ENCODE peak calls at places on chromosomes 2 and 18, in nine cellular contexts. J is AG10803, L is lower leg skin, U is foreskin fibroblast, O is A549, K is A673, A is heart left ventricle, H is epithelial cell of esophagus, Y is right atrium auricular region. V is an unnamed sample.
A peak's percentile ranks its signal among the peaks of the same experiment; 100 is the strongest.

GRCh38 chr18:46469186-46469915 is 187.7 kb downstream of the LOXHD1 start:
- DNase-seq in U (peak; percentile 14), A (no peak), J (no peak), H (peak; percentile 80), L (no peak), O (no peak), K (peak; percentile 56), Y (no peak), V (no peak)

GRCh38 chr2:178125862-178126261 is 13.6 kb downstream of the RBM45 start:
- DNase-seq in J (no peak), L (no peak), O (no peak), K (no peak), U (no peak), H (no peak), A (no peak), Y (no peak), V (no peak)

GRCh38 chr2:39568561-39569006 is 97.1 kb upstream of the TMEM178A start:
- DNase-seq in Y (no peak), O (no peak), H (peak; percentile 61), J (peak; percentile 82), A (no peak), L (no peak), K (peak; percentile 90), U (peak; percentile 81), V (peak; percentile 71)

GRCh38 chr2:109195193-109196045 is 66.4 kb downstream of the SH3RF3 start:
- DNase-seq in K (no peak), J (no peak), A (peak; percentile 74), L (no peak), Y (peak; percentile 9), U (no peak), H (no peak), O (no peak), V (no peak)

GRCh38 chr2:145228506-145228905 is 708.6 kb upstream of the ZEB2 start:
- DNase-seq in U (peak; percentile 76), L (peak; percentile 49), K (peak; percentile 12), O (no peak), A (no peak), H (peak; percentile 47), J (peak; percentile 17), Y (no peak), V (peak; percentile 89)

GRCh38 chr18:58953627-58954026 is 89.0 kb downstream of the ZNF532 start:
- DNase-seq in U (no peak), A (peak; percentile 83), H (no peak), J (no peak), Y (no peak), K (no peak), O (peak; percentile 10), L (no peak), V (no peak)

GRCh38 chr2:10762651-10763460 is 41.4 kb downstream of the ATP6V1C2 start:
- DNase-seq in H (no peak), L (no peak), A (peak; percentile 45), O (no peak), J (no peak), U (no peak), K (peak; percentile 48), Y (no peak), V (peak; percentile 50)

GRCh38 chr18:22551536-22552151 is 133.9 kb upstream of the CTAGE1 start:
- DNase-seq in A (no peak), Y (no peak), O (peak; percentile 20), L (no peak), J (peak; percentile 91), K (no peak), H (peak; percentile 97), U (peak; percentile 64), V (peak; percentile 88)

GRCh38 chr18:22705328-22705727 is 227.8 kb upstream of the RBBP8 start:
- DNase-seq in L (no peak), K (peak; percentile 41), U (peak; percentile 61), Y (no peak), J (peak; percentile 75), A (no peak), O (peak; percentile 25), H (peak; percentile 90), V (peak; percentile 89)

GRCh38 chr2:112465373-112465772 is 16.6 kb upstream of the TTL start:
- DNase-seq in U (peak; percentile 32), K (peak; percentile 14), H (peak; percentile 17), L (no peak), J (peak; percentile 32), Y (no peak), A (no peak), O (peak; percentile 18), V (peak; percentile 41)

GRCh38 chr2:240240017-240240416 is 99.6 kb upstream of the OTOS start:
- DNase-seq in O (no peak), L (peak; percentile 1), H (no peak), A (no peak), Y (peak; percentile 30), U (no peak), K (no peak), J (no peak), V (no peak)

GRCh38 chr2:140761807-140762206 is 1369.0 kb downstream of the LRP1B start:
- DNase-seq in K (no peak), H (no peak), U (no peak), A (no peak), J (no peak), Y (no peak), L (no peak), O (no peak), V (no peak)

GRCh38 chr2:145066795-145067194 is 546.9 kb upstream of the ZEB2 start:
- DNase-seq in J (peak; percentile 41), H (no peak), A (peak; percentile 34), U (no peak), O (no peak), L (peak; percentile 55), K (no peak), Y (no peak), V (peak; percentile 53)

GRCh38 chr2:46294185-46294836 is 2.9 kb upstream of the EPAS1 start:
- DNase-seq in J (peak; percentile 24), K (no peak), L (no peak), Y (peak; percentile 54), U (peak; percentile 52), O (peak; percentile 69), H (peak; percentile 32), A (no peak), V (peak; percentile 49)

GRCh38 chr2:85078536-85078935 is 54.7 kb upstream of the TCF7L1 start:
- DNase-seq in U (no peak), J (no peak), L (no peak), O (no peak), Y (no peak), H (no peak), K (no peak), A (no peak), V (no peak)

GRCh38 chr2:50529600-50530218 is 502.2 kb downstream of the NRXN1 start:
- DNase-seq in O (peak; percentile 8), Y (no peak), J (peak; percentile 42), A (no peak), K (peak; percentile 48), U (peak; percentile 66), L (no peak), H (peak; percentile 59), V (peak; percentile 52)

GRCh38 chr2:179990676-179991317 is 16.3 kb downstream of the CWC22 start:
- DNase-seq in A (no peak), H (no peak), Y (no peak), L (no peak), O (no peak), K (no peak), U (no peak), J (no peak), V (no peak)

GRCh38 chr2:226794751-226795171 is 4.9 kb downstream of the IRS1 start:
- DNase-seq in J (peak; percentile 75), L (peak; percentile 21), O (no peak), K (peak; percentile 74), Y (no peak), U (peak; percentile 80), H (peak; percentile 51), A (peak; percentile 51), V (peak; percentile 89)

GRCh38 chr2:98419977-98420725 is 24.5 kb upstream of the INPP4A start:
- DNase-seq in J (no peak), O (no peak), U (peak; percentile 6), H (no peak), L (no peak), A (no peak), K (no peak), Y (no peak), V (peak; percentile 25)

GRCh38 chr18:48875942-48876511 is 74.7 kb downstream of the SMAD7 start:
- DNase-seq in H (no peak), J (no peak), L (no peak), O (no peak), A (no peak), K (no peak), U (peak; percentile 22), Y (no peak), V (no peak)

DNA sequence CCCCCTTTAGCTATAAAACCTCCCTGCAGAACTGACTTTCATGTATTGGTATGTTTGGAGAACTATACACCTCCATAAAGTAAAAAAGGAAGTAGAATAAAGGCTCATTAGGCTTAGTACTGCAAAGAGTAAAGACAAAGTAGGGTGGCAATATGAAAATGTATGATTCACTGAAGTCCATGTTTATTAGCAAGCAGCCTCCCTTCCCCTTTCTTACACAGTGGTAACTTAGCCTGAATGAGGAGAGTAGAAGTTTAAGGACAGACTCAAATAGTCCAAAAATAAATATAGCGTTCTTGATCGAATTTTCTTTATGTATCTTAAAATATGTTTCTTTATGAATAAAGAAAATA is 1.5 kb downstream of the ZNF804A start:
- DNase-seq in K (no peak), O (no peak), U (peak; percentile 38), H (no peak), A (no peak), L (no peak), J (no peak), Y (no peak), V (peak; percentile 12)
- H3K4me3 ChIP-seq in K (peak overlapping the region; percentile 74), O (no peak overlapping the region), U (no peak overlapping the region), H (no peak overlapping the region), A (no peak overlapping the region), L (no peak overlapping the region), J (no peak overlapping the region), Y (no peak overlapping the region), V (no peak overlapping the region)

DNA sequence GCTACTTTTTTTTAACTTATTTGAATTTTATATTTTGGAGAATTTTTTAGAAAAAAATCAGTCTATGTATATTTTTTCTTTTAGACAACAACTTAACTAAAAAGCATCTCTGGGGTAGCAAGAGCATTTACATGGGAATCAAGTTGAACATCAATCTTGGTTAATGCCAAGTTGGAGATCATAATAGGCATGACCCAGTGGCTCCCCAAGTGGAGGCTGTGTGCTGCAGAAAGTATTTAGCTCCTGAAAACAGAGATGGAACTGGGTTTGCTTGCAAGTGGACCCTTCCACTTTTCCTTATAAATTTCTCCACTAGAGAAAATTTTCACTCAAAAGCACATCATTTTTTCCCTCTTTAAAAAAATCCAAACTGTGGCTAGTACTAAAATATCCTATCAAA is 23.9 kb upstream of the CAVIN2 start:
- DNase-seq in H (no peak), U (peak; percentile 22), L (no peak), A (no peak), J (no peak), Y (no peak), O (no peak), K (no peak), V (no peak)
- TF ChIP-seq CTCF in H (peak; percentile 45), U (peak; percentile 10), L (no peak), A (no peak), J (peak; percentile 2), Y (no peak), O (no peak), K (peak; percentile 42), V (peak; percentile 41)

GRCh38 chr2:24082787-24083566 is 1.7 kb downstream of the TP53I3 start:
- DNase-seq in K (no peak), Y (no peak), U (no peak), A (no peak), L (no peak), O (no peak), J (no peak), H (no peak), V (no peak)
- H3K4me3 ChIP-seq in K (no peak overlapping the region), Y (peak overlapping the region; percentile 63), U (peak overlapping the region; percentile 54), A (peak overlapping the region; percentile 67), L (no peak overlapping the region), O (peak overlapping the region; percentile 65), J (peak overlapping the region; percentile 79), H (peak overlapping the region; percentile 76), V (peak overlapping the region; percentile 82)

GRCh38 chr2:129923265-129924141 is 56.0 kb upstream of the RAB6C start:
- DNase-seq in J (peak; percentile 38), H (peak; percentile 46), A (no peak), K (peak; percentile 75), Y (peak; percentile 46), U (peak; percentile 56), L (peak; percentile 13), O (no peak), V (peak; percentile 54)
- TF ChIP-seq CTCF in J (peak; percentile 68), H (peak; percentile 64), A (peak; percentile 53), K (peak; percentile 61), Y (peak; percentile 25), U (peak; percentile 43), L (no peak), O (peak; percentile 56), V (peak; percentile 52)

V was measured in fibroblast of mammary gland.